ENCODE peak calls at places on chromosome 5, in five cellular contexts. T is endodermal cell, W is right lobe of liver, J is tibial artery, B is RWPE1. Q is an unnamed sample.

GRCh38 chr5:5419291-5420210 is 2.9 kb upstream of the ICE1 start:
- DNase-seq in W (no peak), J (no peak), T (peak), B (peak), Q (no peak)

GRCh38 chr5:59579101-59579885 is 314.2 kb downstream of the PDE4D start:
- DNase-seq in B (no peak), J (no peak), T (no peak), W (no peak), Q (no peak)

GRCh38 chr5:179406031-179406681 is 60.9 kb upstream of the ADAMTS2 start:
- DNase-seq in J (no peak), B (no peak), T (peak), W (no peak), Q (no peak)

GRCh38 chr5:67528953-67529352 is 332.4 kb upstream of the CD180 start:
- DNase-seq in W (no peak), T (no peak), J (no peak), B (no peak), Q (no peak)

GRCh38 chr5:55712023-55712859 is at the start of gene SLC38A9:
- DNase-seq in T (peak), B (peak), W (peak), J (peak), Q (peak)

GRCh38 chr5:32753765-32754164 is 42.6 kb downstream of the NPR3 start:
- DNase-seq in B (no peak), J (no peak), T (no peak), W (no peak), Q (no peak)

GRCh38 chr5:34511915-34512314 is 144.2 kb upstream of the RAI14 start:
- DNase-seq in J (peak), T (peak), B (no peak), W (no peak), Q (no peak)

GRCh38 chr5:82031220-82032119 is 59.6 kb downstream of the ATG10 start:
- DNase-seq in B (peak), J (no peak), W (no peak), T (peak), Q (no peak)

GRCh38 chr5:1385395-1386273 is 40.7 kb upstream of the CLPTM1L start:
- DNase-seq in B (peak), J (peak), T (peak), W (peak), Q (peak)

GRCh38 chr5:134851307-134851923 is 5.6 kb downstream of the C5orf24 start:
- DNase-seq in J (no peak), W (no peak), B (peak), T (no peak), Q (no peak)

GRCh38 chr5:95781101-95781583 is 41.4 kb downstream of the GLRX start:
- DNase-seq in T (peak), J (peak), W (peak), B (peak), Q (peak)

GRCh38 chr5:119287547-119288073 is 68.2 kb upstream of the TNFAIP8 start:
- DNase-seq in T (no peak), B (peak), J (no peak), W (no peak), Q (no peak)

GRCh38 chr5:60196382-60197113 is 303.0 kb upstream of the PDE4D start:
- DNase-seq in J (peak), W (no peak), B (peak), T (peak), Q (no peak)

GRCh38 chr5:78003914-78004313 is 227.8 kb upstream of the TBCA start:
- DNase-seq in B (no peak), J (no peak), T (no peak), W (no peak), Q (no peak)

GRCh38 chr5:93909356-93909755 is 168.0 kb upstream of the POU5F2 start:
- DNase-seq in B (no peak), J (no peak), W (no peak), T (no peak), Q (no peak)
- H3K27ac ChIP-seq in B (no peak), J (no peak), W (no peak), T (no peak), Q (no peak)

DNA sequence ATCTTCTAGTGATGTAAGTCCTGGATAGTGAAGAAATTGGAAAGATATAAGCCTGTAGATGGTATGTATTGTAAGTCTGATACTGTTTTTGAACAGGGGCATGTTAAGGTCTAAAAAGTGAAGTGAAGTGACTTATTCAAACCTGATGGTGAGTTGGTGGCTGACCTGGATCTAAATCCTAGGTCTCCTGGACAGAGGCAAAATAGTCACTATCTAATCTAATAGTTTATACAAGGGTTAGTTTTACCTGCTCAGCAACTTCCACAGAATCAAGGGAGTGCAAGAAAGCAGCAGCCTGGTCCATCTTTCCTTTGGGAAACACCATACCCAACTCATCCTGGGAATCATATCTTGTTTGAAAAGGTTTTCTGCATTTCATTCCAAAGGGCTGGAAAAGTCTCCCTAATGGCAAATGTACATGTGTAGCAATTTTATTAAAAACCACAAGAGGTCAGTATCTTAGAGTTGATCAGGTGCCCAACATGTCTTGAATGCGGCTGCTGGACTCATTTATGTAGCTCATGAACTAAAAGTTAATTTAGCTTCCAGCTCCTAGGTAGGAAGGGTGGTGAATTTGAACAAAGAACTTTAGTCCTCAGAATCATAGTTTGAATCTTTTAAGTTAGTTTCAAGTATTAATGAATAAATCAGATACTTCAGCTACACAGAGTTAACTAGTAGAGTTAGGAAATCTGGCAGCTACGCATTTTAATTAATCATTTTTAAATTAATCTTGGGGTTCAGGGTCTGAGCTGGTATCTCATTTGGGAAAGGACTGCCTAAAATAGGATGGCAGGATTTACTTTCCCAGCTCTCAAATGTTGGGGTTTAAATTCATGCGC is 26.0 kb downstream of the SKP2 start:
- DNase-seq in J (no peak), T (no peak), B (peak), W (no peak), Q (no peak)
- TF ChIP-seq CTCF in J (peak), T (peak), B (peak), W (peak), Q (peak)

GRCh38 chr5:138438724-138439536 is at the start of gene REEP2:
- DNase-seq in J (peak), T (peak), B (peak), W (no peak), Q (no peak)
- H3K27ac ChIP-seq in J (peak), T (peak), B (peak), W (no peak), Q (peak)

GRCh38 chr5:139391570-139392323 is 2.0 kb upstream of the MZB1 start:
- DNase-seq in J (no peak), B (peak), T (no peak), W (no peak), Q (no peak)

GRCh38 chr5:139392678-139393496 is 2.0 kb downstream of the PROB1 start:
- DNase-seq in B (peak), W (peak), J (no peak), T (peak), Q (no peak)

GRCh38 chr5:139393497-139394122 is 1.3 kb downstream of the PROB1 start:
- DNase-seq in W (no peak), T (no peak), J (no peak), B (no peak), Q (no peak)

GRCh38 chr5:139390639-139391569 is 1.2 kb upstream of the MZB1 start:
- DNase-seq in T (peak), B (no peak), J (peak), W (no peak), Q (no peak)

GRCh38 chr5:139392324-139392677 is 2.6 kb upstream of the MZB1 start:
- DNase-seq in B (no peak), W (no peak), T (no peak), J (no peak), Q (no peak)
- TF ChIP-seq CTCF in B (no peak), W (no peak), T (no peak), J (no peak), Q (no peak)

GRCh38 chr5:40223884-40224402 is 455.8 kb upstream of the PTGER4 start:
- DNase-seq in W (no peak), J (no peak), B (peak), T (no peak), Q (no peak)

GRCh38 chr5:40226906-40227305 is 452.8 kb upstream of the PTGER4 start:
- DNase-seq in W (no peak), J (no peak), B (no peak), T (no peak), Q (no peak)

GRCh38 chr5:40224421-40224820 is 455.3 kb upstream of the PTGER4 start:
- DNase-seq in J (no peak), W (no peak), T (no peak), B (no peak), Q (no peak)

GRCh38 chr5:40227366-40227765 is 452.3 kb upstream of the PTGER4 start:
- DNase-seq in W (no peak), T (no peak), B (no peak), J (no peak), Q (no peak)

GRCh38 chr5:40227927-40228326 is 451.8 kb upstream of the PTGER4 start:
- DNase-seq in B (no peak), W (no peak), J (no peak), T (no peak), Q (no peak)
- H3K27ac ChIP-seq in B (no peak), W (no peak), J (no peak), T (no peak), Q (no peak)

GRCh38 chr5:3517331-3517730 is 78.3 kb upstream of the IRX1 start:
- DNase-seq in W (no peak), T (no peak), B (no peak), J (no peak), Q (no peak)
- TF ChIP-seq CTCF in W (no peak), T (no peak), B (no peak), J (no peak), Q (no peak)

GRCh38 chr5:92561362-92562006 is 1019.5 kb downstream of the NR2F1-AS1 start:
- DNase-seq in W (no peak), T (no peak), J (no peak), B (no peak), Q (no peak)
- H3K27ac ChIP-seq in W (no peak), T (no peak), J (no peak), B (no peak), Q (no peak)

GRCh38 chr5:6830643-6831239 is 117.5 kb downstream of the TENT4A start:
- DNase-seq in B (no peak), J (no peak), T (no peak), W (no peak), Q (no peak)

GRCh38 chr5:6832272-6832671 is 119.0 kb downstream of the TENT4A start:
- DNase-seq in T (no peak), W (no peak), B (no peak), J (no peak), Q (no peak)

GRCh38 chr5:6833406-6833805 is 120.2 kb downstream of the TENT4A start:
- DNase-seq in J (no peak), B (no peak), T (no peak), W (no peak), Q (no peak)

GRCh38 chr5:6832994-6833393 is 119.8 kb downstream of the TENT4A start:
- DNase-seq in W (no peak), J (no peak), B (no peak), T (no peak), Q (no peak)

GRCh38 chr5:6831678-6832077 is 118.4 kb downstream of the TENT4A start:
- DNase-seq in W (no peak), J (no peak), T (no peak), B (no peak), Q (no peak)
- TF ChIP-seq CTCF in W (no peak), J (no peak), T (peak), B (no peak), Q (no peak)

DNA sequence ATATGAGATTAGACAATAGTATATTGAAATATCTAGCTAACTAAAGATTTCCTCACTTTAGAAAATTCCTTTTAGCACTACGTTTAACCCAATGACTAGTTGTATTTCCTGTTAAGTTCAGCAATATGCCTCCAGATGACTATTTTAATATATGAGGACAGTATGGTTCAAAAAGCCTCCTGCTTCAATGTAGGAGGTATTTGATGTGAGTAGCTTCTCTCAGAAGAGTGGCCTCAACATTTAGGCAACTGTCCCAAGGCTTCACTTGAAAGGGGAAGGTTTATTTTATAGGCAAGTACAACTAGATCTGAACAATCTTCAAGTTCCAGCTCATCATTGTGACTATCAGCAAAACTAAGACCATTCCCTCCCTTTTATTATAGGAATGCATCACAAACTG is 2.1 kb upstream of the MEF2C start:
- DNase-seq in T (no peak), B (no peak), J (no peak), W (no peak), Q (no peak)
- H3K27ac ChIP-seq in T (no peak), B (no peak), J (peak), W (peak), Q (peak)